ENCODE peak calls at places on chromosomes 11 and 22, in seven cellular contexts. X is LoVo; G is immature natural killer cell; E is psoas muscle; N is naive thymus-derived CD8-positive, alpha-beta T cell; L is posterior cingulate gyrus; Y is Kasumi-1. Z is an unnamed sample.

GRCh38 chr11:117921893-117922292 is 7.3 kb downstream of the TMPRSS13 start:
- DNase-seq in Y (no peak), L (no peak), X (no peak), N (no peak), G (no peak), E (no peak), Z (no peak)

GRCh38 chr22:42991010-42991651 is 23.8 kb downstream of the PACSIN2 start:
- DNase-seq in E (no peak), G (no peak), Y (no peak), L (no peak), X (no peak), N (no peak), Z (no peak)

GRCh38 chr11:34343153-34343552 is 14.7 kb downstream of the ABTB2 start:
- DNase-seq in Y (no peak), G (no peak), X (peak; percentile 53), N (no peak), E (no peak), L (no peak), Z (no peak)

GRCh38 chr11:12961615-12962014 is 47.5 kb upstream of the RASSF10 start:
- DNase-seq in L (no peak), N (no peak), X (no peak), E (no peak), Y (no peak), G (no peak), Z (no peak)

GRCh38 chr22:48784701-48785503 is 1042.8 kb downstream of the BRD1 start:
- DNase-seq in N (no peak), L (peak; percentile 67), G (no peak), E (no peak), X (no peak), Y (no peak), Z (no peak)

GRCh38 chr11:71204294-71204693 is 48.1 kb downstream of the SHANK2 start:
- DNase-seq in Y (no peak), N (no peak), G (no peak), X (no peak), E (no peak), L (peak; percentile 81), Z (no peak)

GRCh38 chr11:67252831-67253239 is 13.4 kb upstream of the GRK2 start:
- DNase-seq in E (no peak), X (no peak), N (peak; percentile 56), Y (peak; percentile 67), L (peak; percentile 80), G (peak; percentile 46), Z (no peak)

GRCh38 chr11:123594921-123595320 is 59.5 kb downstream of the SCN3B start:
- DNase-seq in X (no peak), N (no peak), E (no peak), L (no peak), G (no peak), Y (no peak), Z (no peak)

GRCh38 chr11:103881518-103882070 is 154.8 kb upstream of the DDI1 start:
- DNase-seq in Y (no peak), X (no peak), L (no peak), E (no peak), N (no peak), G (no peak), Z (no peak)

GRCh38 chr11:71451596-71452353 is 1.2 kb upstream of the NADSYN1 start:
- DNase-seq in N (no peak), Y (peak; percentile 56), G (no peak), L (peak; percentile 79), X (no peak), E (no peak), Z (no peak)

GRCh38 chr11:75100314-75100713 is 3.6 kb upstream of the OR2AT4 start:
- DNase-seq in X (no peak), G (no peak), N (no peak), E (no peak), Y (no peak), L (no peak), Z (no peak)

GRCh38 chr22:48651036-48651890 is 1176.4 kb downstream of the BRD1 start:
- DNase-seq in E (no peak), Y (no peak), L (peak; percentile 93), N (no peak), G (no peak), X (no peak), Z (peak; percentile 2)

GRCh38 chr11:114164546-114164945 is 105.0 kb downstream of the ZBTB16 start:
- DNase-seq in L (no peak), X (no peak), Y (no peak), N (no peak), E (no peak), G (no peak), Z (no peak)

Z was measured in HCT116.